ENCODE peak calls at places on chromosomes 11 and 22, in seven cellular contexts. A is stimulated activated CD4-positive, alpha-beta T cell treated with anti-CD3 and anti-CD28 coated beads, Interleukin-4, amount 100 ng/mL, for 1 hour; X is LoVo; G is T-cell; M is iris pigment epithelial cell; P is T-helper 2 cell; N is uterus. E is an unnamed sample.

GRCh38 chr11:75166791-75167190 is 15.9 kb downstream of the SLCO2B1 start:
- DNase-seq in A (no peak), X (no peak), G (no peak), M (no peak), P (no peak), N (no peak), E (no peak)

GRCh38 chr11:88292156-88292844 is 45.2 kb downstream of the CTSC start:
- DNase-seq in A (no peak), X (peak; percentile 63), G (no peak), M (peak; percentile 37), P (no peak), N (peak; percentile 26), E (no peak)

GRCh38 chr22:35622132-35622913 is 5.2 kb upstream of the MB start:
- DNase-seq in A (no peak), X (peak; percentile 65), G (no peak), M (no peak), P (no peak), N (peak; percentile 36), E (no peak)

GRCh38 chr11:57425565-57426438 is 1.1 kb downstream of the SLC43A3 start:
- DNase-seq in A (peak; percentile 23), X (no peak), G (no peak), M (peak; percentile 37), P (no peak), N (peak; percentile 45), E (no peak)

GRCh38 chr11:120501440-120501839 is 10.1 kb upstream of the GRIK4 start:
- DNase-seq in A (no peak), X (no peak), G (no peak), M (no peak), P (no peak), N (no peak), E (no peak)

GRCh38 chr22:20571531-20572007 is 64.2 kb downstream of the MED15 start:
- DNase-seq in A (peak; percentile 68), X (no peak), G (peak; percentile 28), M (peak; percentile 32), P (peak; percentile 70), N (peak; percentile 44), E (no peak)

GRCh38 chr22:40024201-40025061 is 29.7 kb downstream of the FAM83F start:
- DNase-seq in A (peak; percentile 64), X (peak; percentile 38), G (peak; percentile 13), M (peak; percentile 56), P (peak; percentile 63), N (no peak), E (no peak)

GRCh38 chr11:16925495-16926065 is 88.6 kb downstream of the PLEKHA7 start:
- DNase-seq in A (peak; percentile 19), X (peak; percentile 72), G (no peak), M (peak; percentile 32), P (peak; percentile 19), N (no peak), E (no peak)

GRCh38 chr11:126111458-126112116 is 48.9 kb upstream of the CDON start:
- DNase-seq in A (no peak), X (no peak), G (no peak), M (no peak), P (no peak), N (no peak), E (no peak)

GRCh38 chr22:37121887-37122591 is 12.5 kb upstream of the TMPRSS6 start:
- DNase-seq in A (peak; percentile 86), X (no peak), G (peak; percentile 92), M (peak; percentile 52), P (peak; percentile 98), N (no peak), E (no peak)

GRCh38 chr22:46752911-46753310 is 9.5 kb upstream of the TBC1D22A start:
- DNase-seq in A (no peak), X (no peak), G (no peak), M (no peak), P (no peak), N (no peak), E (no peak)

GRCh38 chr22:39926175-39927152 is 25.6 kb downstream of the GRAP2 start:
- DNase-seq in A (no peak), X (no peak), G (no peak), M (no peak), P (peak; percentile 61), N (no peak), E (no peak)

GRCh38 chr11:101446238-101446637 is 137.6 kb downstream of the TRPC6 start:
- DNase-seq in A (no peak), X (no peak), G (no peak), M (peak; percentile 60), P (no peak), N (no peak), E (no peak)

GRCh38 chr11:22624742-22625447 is 728 bp downstream of the FANCF start:
- DNase-seq in A (peak; percentile 63), X (peak; percentile 51), G (peak; percentile 40), M (peak; percentile 60), P (peak; percentile 78), N (peak; percentile 44), E (peak; percentile 63)

GRCh38 chr11:102981324-102981910 is 25.9 kb upstream of the MMP13 start:
- DNase-seq in A (no peak), X (no peak), G (no peak), M (peak; percentile 56), P (peak; percentile 16), N (no peak), E (no peak)

GRCh38 chr22:27670701-27671412 is 130.7 kb downstream of the MN1 start:
- DNase-seq in A (no peak), X (peak; percentile 9), G (no peak), M (no peak), P (no peak), N (no peak), E (no peak)

GRCh38 chr22:42688914-42689275 is 31.8 kb downstream of the A4GALT start:
- DNase-seq in A (no peak), X (no peak), G (no peak), M (no peak), P (no peak), N (no peak), E (peak; percentile 86)

GRCh38 chr11:72703281-72704008 is 29.2 kb upstream of the PDE2A start:
- DNase-seq in A (no peak), X (no peak), G (no peak), M (peak; percentile 82), P (no peak), N (peak; percentile 82), E (no peak)

GRCh38 chr11:15107730-15108515 is 6.8 kb upstream of the INSC start:
- DNase-seq in A (no peak), X (no peak), G (no peak), M (no peak), P (no peak), N (no peak), E (no peak)

GRCh38 chr22:19767427-19768380 is 7.1 kb downstream of the TBX1 start:
- DNase-seq in A (no peak), X (no peak), G (no peak), M (no peak), P (no peak), N (peak; percentile 39), E (no peak)

GRCh38 chr11:118882489-118882888 is 1.2 kb upstream of the CXCR5 start:
- DNase-seq in A (no peak), X (no peak), G (no peak), M (no peak), P (peak; percentile 43), N (no peak), E (no peak)

GRCh38 chr11:57453543-57454177 is 6.7 kb upstream of the RTN4RL2 start:
- DNase-seq in A (no peak), X (no peak), G (no peak), M (no peak), P (no peak), N (no peak), E (no peak)

GRCh38 chr11:134667175-134667500 is 255.1 kb upstream of the B3GAT1 start:
- DNase-seq in A (no peak), X (no peak), G (no peak), M (no peak), P (no peak), N (no peak), E (no peak)

GRCh38 chr11:76615950-76616349 is 54.6 kb downstream of the LRRC32 start:
- DNase-seq in A (no peak), X (no peak), G (no peak), M (no peak), P (no peak), N (peak; percentile 76), E (no peak)

GRCh38 chr11:69841859-69842698 is 22.9 kb upstream of the FGF3 start:
- DNase-seq in A (no peak), X (no peak), G (no peak), M (peak; percentile 27), P (peak; percentile 19), N (no peak), E (no peak)

GRCh38 chr11:60316317-60316716 is 10.7 kb upstream of the MS4A6E start:
- DNase-seq in A (no peak), X (no peak), G (no peak), M (no peak), P (no peak), N (no peak), E (no peak)

GRCh38 chr11:17564687-17565042 is 17.6 kb downstream of the OTOG start:
- DNase-seq in A (no peak), X (no peak), G (no peak), M (peak; percentile 5), P (peak; percentile 25), N (no peak), E (no peak)

GRCh38 chr22:42901790-42902508 is 44.9 kb upstream of the ARFGAP3 start:
- DNase-seq in A (no peak), X (no peak), G (no peak), M (no peak), P (peak; percentile 16), N (no peak), E (no peak)

GRCh38 chr11:65639623-65640482 is 2.0 kb downstream of the SIPA1 start:
- DNase-seq in A (peak; percentile 40), X (no peak), G (peak; percentile 83), M (no peak), P (peak; percentile 92), N (no peak), E (no peak)